ENCODE peak calls at places on chromosomes 5 and 9, in six cellular contexts. V is stimulated activated CD4-positive, alpha-beta T cell treated with anti-CD3 and anti-CD28 coated beads, Interleukin-4, amount 100 ng/mL, for 4 hours; Q is HS-5; P is astrocyte of the spinal cord; N is lung; E is effector memory CD4-positive, alpha-beta T cell. L is an unnamed sample.

GRCh38 chr5:39049298-39049697 is 24.9 kb downstream of the RICTOR start:
- DNase-seq in P (no peak), V (no peak), N (no peak), E (no peak), Q (no peak), L (no peak)

GRCh38 chr5:38613992-38614836 is 57.8 kb upstream of the LIFR start:
- DNase-seq in V (no peak), P (no peak), E (no peak), N (peak; percentile 74), Q (no peak), L (no peak)

GRCh38 chr5:923473-923873 is 30.8 kb downstream of the TRIP13 start:
- DNase-seq in E (peak; percentile 31), P (peak; percentile 49), Q (no peak), V (peak; percentile 71), N (peak; percentile 76), L (peak; percentile 3)

GRCh38 chr5:118233601-118234000 is 754.7 kb downstream of the DTWD2 start:
- DNase-seq in V (no peak), N (no peak), P (peak; percentile 72), E (no peak), Q (no peak), L (no peak)

GRCh38 chr9:108933231-108933630 is 693 bp downstream of the ELP1 start:
- DNase-seq in Q (peak; percentile 5), V (no peak), E (no peak), N (no peak), P (peak; percentile 13), L (no peak)

GRCh38 chr9:2087500-2088313 is 72.6 kb downstream of the SMARCA2 start:
- DNase-seq in V (no peak), Q (no peak), E (no peak), P (peak; percentile 59), N (no peak), L (no peak)

GRCh38 chr5:138438724-138439536 is at the start of gene REEP2:
- DNase-seq in N (no peak), E (peak; percentile 38), Q (no peak), P (peak; percentile 46), V (peak; percentile 67), L (no peak)

GRCh38 chr9:9998491-9999287 is 614.1 kb downstream of the PTPRD start:
- DNase-seq in V (no peak), N (no peak), E (no peak), Q (no peak), P (no peak), L (no peak)

GRCh38 chr5:159990506-159990905 is 18.4 kb upstream of the TTC1 start:
- DNase-seq in V (no peak), N (no peak), Q (no peak), E (no peak), P (no peak), L (no peak)

GRCh38 chr5:160133071-160133917 is 14.0 kb upstream of the PWWP2A start:
- DNase-seq in V (no peak), N (peak; percentile 38), Q (no peak), P (peak; percentile 77), E (no peak), L (no peak)

GRCh38 chr9:131980267-131980916 is 99.3 kb downstream of the MED27 start:
- DNase-seq in Q (no peak), P (no peak), V (no peak), E (no peak), N (no peak), L (no peak)

GRCh38 chr5:160514191-160514590 is 92.5 kb downstream of the PTTG1 start:
- DNase-seq in Q (no peak), P (no peak), E (no peak), V (no peak), N (no peak), L (no peak)

GRCh38 chr9:114214181-114214580 is 58.8 kb downstream of the COL27A1 start:
- DNase-seq in V (no peak), Q (no peak), E (no peak), P (peak; percentile 52), N (no peak), L (no peak)

GRCh38 chr9:129761901-129762359 is 9.1 kb upstream of the PTGES start:
- DNase-seq in Q (peak; percentile 29), V (no peak), P (peak; percentile 43), N (no peak), E (no peak), L (no peak)

GRCh38 chr9:101705135-101705661 is 33.2 kb downstream of the GRIN3A start:
- DNase-seq in V (peak; percentile 16), Q (no peak), P (peak; percentile 1), E (no peak), N (no peak), L (no peak)

GRCh38 chr5:166581827-166582226 is 1709.6 kb upstream of the WWC1 start:
- DNase-seq in E (no peak), N (no peak), V (no peak), P (peak; percentile 27), Q (peak; percentile 38), L (no peak)

GRCh38 chr5:179416114-179416730 is 71.0 kb upstream of the ADAMTS2 start:
- DNase-seq in E (no peak), N (no peak), Q (no peak), P (no peak), V (no peak), L (no peak)

GRCh38 chr9:79581388-79581787 is 9.6 kb downstream of the TLE4 start:
- DNase-seq in Q (no peak), P (peak; percentile 54), N (no peak), E (no peak), V (no peak), L (no peak)

GRCh38 chr5:67880358-67880810 is 335.2 kb upstream of the PIK3R1 start:
- DNase-seq in P (no peak), V (no peak), E (no peak), N (no peak), Q (no peak), L (no peak)

GRCh38 chr5:18197734-18198133 is 563.5 kb downstream of the TAF11L14 start:
- DNase-seq in E (no peak), V (no peak), P (no peak), N (no peak), Q (no peak), L (no peak)

GRCh38 chr5:35884125-35884788 is 27.6 kb downstream of the IL7R start:
- DNase-seq in P (peak; percentile 80), V (no peak), E (no peak), N (no peak), Q (peak; percentile 97), L (no peak)

L was measured in NK-92 treated with Interleukin-12 subunit alpha and Interleukin-12 subunit beta, amount 100 ng/mL, for 24 hours.